ENCODE peak calls at places on chromosomes 3 and 15, in four cellular contexts. Y is transverse colon, L is tibial artery, R is fibroblast of mammary gland. X is an unnamed sample.

GRCh38 chr3:77529522-77529921 is 489.6 kb downstream of the ROBO2 start:
- DNase-seq in Y (no peak), L (no peak), R (no peak), X (no peak)

GRCh38 chr15:68384451-68385239 is 47.3 kb downstream of the ITGA11 start:
- DNase-seq in Y (no peak), L (peak), R (peak), X (peak)

GRCh38 chr15:69847625-69848024 is 250.1 kb downstream of the TLE3 start:
- DNase-seq in Y (no peak), L (no peak), R (no peak), X (peak)

GRCh38 chr15:67855842-67856241 is 16.0 kb upstream of the RNU6-1 start:
- DNase-seq in Y (no peak), L (no peak), R (no peak), X (no peak)

GRCh38 chr15:64844576-64845140 is 2.9 kb downstream of the PLEKHO2 start:
- DNase-seq in Y (no peak), L (no peak), R (no peak), X (no peak)

GRCh38 chr3:187064210-187065115 is 74.8 kb downstream of the RPL39L start:
- DNase-seq in Y (no peak), L (no peak), R (peak), X (peak)

GRCh38 chr15:60179786-60180391 is 175.8 kb downstream of the FOXB1 start:
- DNase-seq in Y (peak), L (no peak), R (peak), X (peak)

GRCh38 chr15:72426753-72427152 is 28.6 kb downstream of the TMEM202 start:
- DNase-seq in Y (no peak), L (no peak), R (no peak), X (no peak)

GRCh38 chr3:61562042-61562809 is 855 bp downstream of the PTPRG start:
- DNase-seq in Y (peak), L (peak), R (no peak), X (peak)

GRCh38 chr15:65082303-65082958 is 5.9 kb downstream of the KBTBD13 start:
- DNase-seq in Y (peak), L (no peak), R (no peak), X (no peak)

GRCh38 chr3:61702453-61702852 is 141.1 kb downstream of the PTPRG start:
- DNase-seq in Y (no peak), L (no peak), R (no peak), X (no peak)

GRCh38 chr15:77832874-77833273 is 200.2 kb upstream of the LINGO1 start:
- DNase-seq in Y (no peak), L (no peak), R (no peak), X (no peak)

GRCh38 chr15:64635486-64635815 is 139.9 kb downstream of the RBPMS2 start:
- DNase-seq in Y (no peak), L (peak), R (peak), X (peak)

GRCh38 chr15:98536976-98537375 is 111.4 kb upstream of the IGF1R start:
- DNase-seq in Y (no peak), L (no peak), R (no peak), X (no peak)

GRCh38 chr3:13515786-13516783 is 32.8 kb upstream of the FBLN2 start:
- DNase-seq in Y (no peak), L (peak), R (no peak), X (peak)

GRCh38 chr3:121998030-121998580 is 23.9 kb downstream of the ILDR1 start:
- DNase-seq in Y (no peak), L (no peak), R (peak), X (peak)

GRCh38 chr3:189276481-189277190 is 104.9 kb downstream of the TPRG1 start:
- DNase-seq in Y (peak), L (peak), R (peak), X (peak)

GRCh38 chr3:78734048-78734637 is 1033.7 kb downstream of the ROBO1 start:
- DNase-seq in Y (no peak), L (no peak), R (peak), X (peak)

GRCh38 chr3:42071720-42072582 is 19.2 kb upstream of the TRAK1 start:
- DNase-seq in Y (peak), L (peak), R (peak), X (peak)

GRCh38 chr15:44729394-44729913 is 6.9 kb upstream of the TRIM69 start:
- DNase-seq in Y (peak), L (no peak), R (peak), X (peak)

GRCh38 chr3:76826915-76827314 is 213.0 kb upstream of the ROBO2 start:
- DNase-seq in Y (no peak), L (no peak), R (no peak), X (no peak)

GRCh38 chr15:51310064-51310463 is 28.3 kb downstream of the CYP19A1 start:
- DNase-seq in Y (no peak), L (peak), R (peak), X (peak)

GRCh38 chr3:188595890-188596376 is 442.0 kb downstream of the LPP start:
- DNase-seq in Y (no peak), L (no peak), R (peak), X (peak)

GRCh38 chr15:100783760-100784492 is 95.7 kb upstream of the ALDH1A3 start:
- DNase-seq in Y (no peak), L (peak), R (no peak), X (no peak)

GRCh38 chr15:80242132-80242769 is 9.8 kb downstream of the CTXND1 start:
- DNase-seq in Y (peak), L (no peak), R (peak), X (peak)

GRCh38 chr3:172159376-172159775 is 120.0 kb downstream of the FNDC3B start:
- DNase-seq in Y (no peak), L (no peak), R (peak), X (no peak)

GRCh38 chr15:43550527-43551363 is 33.3 kb downstream of the MAP1A start:
- DNase-seq in Y (no peak), L (peak), R (peak), X (peak)

GRCh38 chr15:22919171-22919570 is 61.0 kb downstream of the CYFIP1 start:
- DNase-seq in Y (no peak), L (no peak), R (no peak), X (no peak)

GRCh38 chr3:190261015-190261414 is 61.2 kb downstream of the CLDN1 start:
- DNase-seq in Y (no peak), L (no peak), R (no peak), X (peak)

GRCh38 chr15:75112278-75112847 is 89.0 kb downstream of the PPCDC start:
- DNase-seq in Y (no peak), L (no peak), R (no peak), X (peak)

GRCh38 chr15:75114796-75115195 is 86.9 kb upstream of the C15orf39 start:
- DNase-seq in Y (no peak), L (no peak), R (no peak), X (no peak)

GRCh38 chr15:75109731-75110130 is 86.3 kb downstream of the PPCDC start:
- DNase-seq in Y (no peak), L (no peak), R (no peak), X (no peak)

GRCh38 chr15:75114327-75114726 is 87.4 kb upstream of the C15orf39 start:
- DNase-seq in Y (peak), L (no peak), R (no peak), X (no peak)

GRCh38 chr15:75112848-75113492 is 88.7 kb upstream of the C15orf39 start:
- DNase-seq in Y (no peak), L (no peak), R (no peak), X (no peak)
- TF ChIP-seq CTCF in Y (no peak), L (no peak), R (no peak), X (no peak)

DNA sequence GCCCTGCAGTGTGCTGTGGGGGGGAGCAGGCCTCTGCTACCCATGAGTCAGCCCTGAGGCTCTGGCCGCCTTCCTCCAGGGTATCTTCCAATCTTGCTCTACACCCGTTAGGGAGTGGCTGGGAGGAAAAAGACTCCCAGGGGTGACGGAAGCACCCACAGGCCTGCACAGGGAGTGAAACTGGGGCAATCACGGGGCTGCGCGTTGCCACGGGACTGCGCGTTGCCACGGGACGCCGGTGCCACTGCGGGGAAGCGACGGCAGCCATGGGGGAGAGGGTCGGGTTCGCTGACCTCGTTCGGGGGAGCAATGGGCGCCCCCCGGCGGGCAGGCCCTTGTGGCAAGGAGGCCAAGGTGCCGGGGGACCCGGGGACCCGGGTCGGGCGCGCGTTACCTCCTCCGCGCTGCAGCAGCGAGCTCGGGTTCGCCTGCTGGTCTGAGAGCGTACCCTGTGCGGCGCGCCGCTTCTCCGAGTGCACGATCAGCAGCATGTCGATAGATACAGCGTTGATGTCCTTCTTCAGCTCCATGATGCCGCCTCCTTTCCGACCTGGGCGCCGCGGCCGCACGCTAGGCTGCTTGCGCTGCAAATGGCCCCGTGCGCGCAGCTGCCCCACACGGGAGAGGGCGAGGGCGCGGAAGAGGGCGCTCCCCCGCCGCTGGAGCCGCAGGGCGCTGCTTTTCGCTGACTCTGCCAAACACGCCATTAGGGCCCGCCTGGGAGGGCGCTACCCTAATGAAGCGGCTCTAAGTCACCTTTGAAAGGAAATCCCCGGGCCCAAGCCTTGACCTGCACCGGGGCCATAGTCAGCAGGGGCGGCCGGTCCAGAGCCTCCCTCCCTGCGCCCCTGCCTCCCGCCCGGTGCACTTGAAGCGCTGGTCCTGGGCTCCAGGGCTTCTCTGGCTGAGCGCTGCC is at the start of gene KY:
- DNase-seq in Y (peak), L (no peak), R (peak), X (peak)
- H3K4me3 ChIP-seq in Y (peak), L (peak), R (peak), X (peak)

GRCh38 chr3:160159346-160159745 is 65.9 kb upstream of the C3orf80 start:
- DNase-seq in Y (no peak), L (no peak), R (no peak), X (no peak)

GRCh38 chr3:160162440-160162839 is 62.8 kb upstream of the C3orf80 start:
- DNase-seq in Y (no peak), L (no peak), R (no peak), X (no peak)

GRCh38 chr3:160168290-160168689 is 56.9 kb upstream of the C3orf80 start:
- DNase-seq in Y (no peak), L (no peak), R (no peak), X (no peak)

GRCh38 chr3:160159806-160160205 is 65.4 kb upstream of the C3orf80 start:
- DNase-seq in Y (no peak), L (no peak), R (no peak), X (no peak)

GRCh38 chr3:160163259-160163878 is 61.9 kb upstream of the C3orf80 start:
- DNase-seq in Y (no peak), L (no peak), R (peak), X (peak)
- TF ChIP-seq CTCF in Y (peak), L (peak), R (peak), X (peak)

GRCh38 chr3:104519968-104520655 is 846.6 kb upstream of the ALCAM start:
- DNase-seq in Y (no peak), L (no peak), R (peak), X (peak)

GRCh38 chr3:104521606-104522336 is 844.9 kb upstream of the ALCAM start:
- DNase-seq in Y (peak), L (peak), R (no peak), X (no peak)

GRCh38 chr3:104523136-104523535 is 843.6 kb upstream of the ALCAM start:
- DNase-seq in Y (no peak), L (no peak), R (no peak), X (no peak)

GRCh38 chr3:104519068-104519467 is 847.6 kb upstream of the ALCAM start:
- DNase-seq in Y (no peak), L (no peak), R (no peak), X (no peak)

DNA sequence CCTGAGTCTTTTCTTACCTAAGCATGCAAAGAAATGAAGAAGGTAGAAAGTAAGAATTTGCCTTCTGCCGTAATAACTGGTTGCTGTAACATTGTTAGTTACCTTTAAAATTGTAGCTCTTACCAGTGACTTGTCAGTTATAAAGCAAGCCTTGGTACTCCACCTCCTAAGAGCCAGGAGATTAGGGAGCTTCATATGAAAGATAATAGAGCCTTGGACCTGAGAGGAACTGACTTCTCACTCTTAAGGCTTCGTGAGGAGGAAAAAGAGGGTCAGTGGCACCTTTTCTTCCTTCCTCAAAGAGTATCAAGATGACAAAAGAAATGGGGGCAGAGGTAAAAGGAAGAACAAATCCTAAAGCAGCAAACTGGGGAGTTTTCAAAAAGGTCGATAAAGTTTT is 847.2 kb upstream of the ALCAM start:
- DNase-seq in Y (no peak), L (no peak), R (no peak), X (no peak)
- H3K4me3 ChIP-seq in Y (no peak), L (no peak), R (no peak), X (no peak)